ENCODE peak calls at places on chromosomes 6 and 20, in five cellular contexts. D, Z, R, V and I are unnamed samples.

GRCh38 chr20:47781631-47782030 is 3.6 kb downstream of the SULF2 start:
- DNase-seq in D (no peak), Z (no peak), R (no peak), V (no peak), I (no peak)

GRCh38 chr6:129279343-129280104 is 396.6 kb downstream of the LAMA2 start:
- DNase-seq in D (no peak), Z (no peak), R (no peak), V (no peak), I (no peak)

GRCh38 chr20:31992086-31992485 is 18.2 kb upstream of the CCM2L start:
- DNase-seq in D (no peak), Z (no peak), R (no peak), V (no peak), I (no peak)

GRCh38 chr6:143059616-143060353 is 904 bp upstream of the AIG1 start:
- DNase-seq in D (peak), Z (no peak), R (no peak), V (peak), I (no peak)

GRCh38 chr6:89439014-89439413 is 6.1 kb downstream of the ANKRD6 start:
- DNase-seq in D (no peak), Z (no peak), R (no peak), V (no peak), I (no peak)

GRCh38 chr20:24934101-24934661 is 14.9 kb upstream of the CST7 start:
- DNase-seq in D (no peak), Z (no peak), R (no peak), V (no peak), I (no peak)

GRCh38 chr6:80932364-80932763 is 820.1 kb downstream of the TENT5A start:
- DNase-seq in D (no peak), Z (no peak), R (no peak), V (peak), I (no peak)

GRCh38 chr6:44004136-44004535 is 123.1 kb downstream of the MRPL14 start:
- DNase-seq in D (no peak), Z (no peak), R (no peak), V (no peak), I (no peak)

GRCh38 chr6:155455766-155456165 is at the start of gene NOX3:
- DNase-seq in D (no peak), Z (no peak), R (no peak), V (no peak), I (no peak)

GRCh38 chr20:61443541-61444126 is 191.6 kb downstream of the CDH4 start:
- DNase-seq in D (no peak), Z (no peak), R (no peak), V (no peak), I (no peak)

GRCh38 chr6:149043476-149044130 is 273.9 kb upstream of the TAB2 start:
- DNase-seq in D (no peak), Z (peak), R (no peak), V (peak), I (peak)

GRCh38 chr20:37336369-37337207 is 9.4 kb upstream of the SRC start:
- DNase-seq in D (peak), Z (no peak), R (no peak), V (no peak), I (peak)

GRCh38 chr20:38146628-38147027 is 18.4 kb downstream of the TGM2 start:
- DNase-seq in D (no peak), Z (no peak), R (no peak), V (no peak), I (no peak)

GRCh38 chr6:169833258-169833794 is 81.9 kb downstream of the ERMARD start:
- DNase-seq in D (no peak), Z (no peak), R (no peak), V (no peak), I (no peak)

GRCh38 chr20:62716198-62716940 is 7.7 kb downstream of the NTSR1 start:
- DNase-seq in D (no peak), Z (no peak), R (no peak), V (no peak), I (no peak)

GRCh38 chr6:11212625-11213024 is 19.8 kb downstream of the NEDD9 start:
- DNase-seq in D (peak), Z (no peak), R (no peak), V (peak), I (no peak)

GRCh38 chr6:139891471-139891870 is 517.0 kb upstream of the CITED2 start:
- DNase-seq in D (no peak), Z (no peak), R (no peak), V (peak), I (no peak)

GRCh38 chr6:100892693-100893092 is 11.6 kb upstream of the ASCC3 start:
- DNase-seq in D (no peak), Z (no peak), R (no peak), V (no peak), I (no peak)

GRCh38 chr20:40632346-40632976 is 56.6 kb downstream of the MAFB start:
- DNase-seq in D (no peak), Z (no peak), R (no peak), V (no peak), I (no peak)